ENCODE peak calls at places on chromosomes 4 and X, in nine cellular contexts. One of them, this sample, is unnamed.

GRCh38 chr4:125951275-125951887 is 636.6 kb downstream of the FAT4 start:
- DNase-seq in transverse colon: no peak
- DNase-seq in lung: no peak
- DNase-seq in OCI-LY7: no peak
- DNase-seq in ascending aorta: no peak
- DNase-seq in CD8-positive, alpha-beta T cell: no peak
- DNase-seq in fibroblast of lung: peak; percentile 79
- DNase-seq in HCT116: no peak
- DNase-seq in breast epithelium: no peak
- DNase-seq in this sample: no peak

GRCh38 chr4:62531731-62532130 is 1331.6 kb downstream of the ADGRL3 start:
- DNase-seq in transverse colon: no peak
- DNase-seq in lung: no peak
- DNase-seq in OCI-LY7: no peak
- DNase-seq in ascending aorta: no peak
- DNase-seq in CD8-positive, alpha-beta T cell: no peak
- DNase-seq in fibroblast of lung: no peak
- DNase-seq in HCT116: no peak
- DNase-seq in breast epithelium: no peak
- DNase-seq in this sample: no peak

GRCh38 chrX:50180073-50180940 is 20.5 kb downstream of the AKAP4 start:
- DNase-seq in transverse colon: no peak
- DNase-seq in lung: no peak
- DNase-seq in OCI-LY7: peak; percentile 63
- DNase-seq in ascending aorta: no peak
- DNase-seq in CD8-positive, alpha-beta T cell: no peak
- DNase-seq in fibroblast of lung: no peak
- DNase-seq in HCT116: no peak
- DNase-seq in breast epithelium: no peak
- DNase-seq in this sample: no peak

GRCh38 chr4:94451051-94451404 is 714 bp upstream of the PDLIM5 start:
- DNase-seq in transverse colon: no peak
- DNase-seq in lung: no peak
- DNase-seq in OCI-LY7: no peak
- DNase-seq in ascending aorta: no peak
- DNase-seq in CD8-positive, alpha-beta T cell: no peak
- DNase-seq in fibroblast of lung: no peak
- DNase-seq in HCT116: no peak
- DNase-seq in breast epithelium: no peak
- DNase-seq in this sample: no peak

GRCh38 chrX:25523574-25523973 is 507.8 kb upstream of the ARX start:
- DNase-seq in transverse colon: no peak
- DNase-seq in lung: no peak
- DNase-seq in OCI-LY7: peak; percentile 1
- DNase-seq in ascending aorta: no peak
- DNase-seq in CD8-positive, alpha-beta T cell: no peak
- DNase-seq in fibroblast of lung: peak; percentile 57
- DNase-seq in HCT116: peak; percentile 6
- DNase-seq in breast epithelium: no peak
- DNase-seq in this sample: no peak

GRCh38 chr4:163393471-163393870 is 49.8 kb downstream of the NPY5R start:
- DNase-seq in transverse colon: no peak
- DNase-seq in lung: no peak
- DNase-seq in OCI-LY7: no peak
- DNase-seq in ascending aorta: no peak
- DNase-seq in CD8-positive, alpha-beta T cell: no peak
- DNase-seq in fibroblast of lung: no peak
- DNase-seq in HCT116: no peak
- DNase-seq in breast epithelium: no peak
- DNase-seq in this sample: no peak

GRCh38 chrX:107447642-107448041 is 1.8 kb upstream of the FRMPD3 start:
- DNase-seq in transverse colon: no peak
- DNase-seq in lung: no peak
- DNase-seq in OCI-LY7: no peak
- DNase-seq in ascending aorta: no peak
- DNase-seq in CD8-positive, alpha-beta T cell: no peak
- DNase-seq in fibroblast of lung: no peak
- DNase-seq in HCT116: no peak
- DNase-seq in breast epithelium: no peak
- DNase-seq in this sample: no peak

GRCh38 chrX:150547511-150548115 is 20.8 kb upstream of the MTM1 start:
- DNase-seq in transverse colon: peak; percentile 68
- DNase-seq in lung: peak; percentile 67
- DNase-seq in OCI-LY7: no peak
- DNase-seq in ascending aorta: peak; percentile 79
- DNase-seq in CD8-positive, alpha-beta T cell: no peak
- DNase-seq in fibroblast of lung: peak; percentile 45
- DNase-seq in HCT116: no peak
- DNase-seq in breast epithelium: peak; percentile 62
- DNase-seq in this sample: peak; percentile 93

GRCh38 chr4:72084587-72085011 is 52.8 kb downstream of the NPFFR2 start:
- DNase-seq in transverse colon: no peak
- DNase-seq in lung: no peak
- DNase-seq in OCI-LY7: no peak
- DNase-seq in ascending aorta: no peak
- DNase-seq in CD8-positive, alpha-beta T cell: no peak
- DNase-seq in fibroblast of lung: no peak
- DNase-seq in HCT116: no peak
- DNase-seq in breast epithelium: no peak
- DNase-seq in this sample: no peak

GRCh38 chr4:139704915-139705485 is 39.4 kb downstream of the MGST2 start:
- DNase-seq in transverse colon: no peak
- DNase-seq in lung: no peak
- DNase-seq in OCI-LY7: peak; percentile 7
- DNase-seq in ascending aorta: no peak
- DNase-seq in CD8-positive, alpha-beta T cell: no peak
- DNase-seq in fibroblast of lung: peak; percentile 10
- DNase-seq in HCT116: peak; percentile 23
- DNase-seq in breast epithelium: no peak
- DNase-seq in this sample: no peak

GRCh38 chr4:7893539-7893938 is 46.1 kb downstream of the AFAP1 start:
- DNase-seq in transverse colon: no peak
- DNase-seq in lung: no peak
- DNase-seq in OCI-LY7: no peak
- DNase-seq in ascending aorta: no peak
- DNase-seq in CD8-positive, alpha-beta T cell: no peak
- DNase-seq in fibroblast of lung: no peak
- DNase-seq in HCT116: no peak
- DNase-seq in breast epithelium: no peak
- DNase-seq in this sample: no peak

GRCh38 chrX:85611926-85612325 is 232.5 kb upstream of the POF1B start:
- DNase-seq in transverse colon: no peak
- DNase-seq in lung: no peak
- DNase-seq in OCI-LY7: peak; percentile 1
- DNase-seq in ascending aorta: no peak
- DNase-seq in CD8-positive, alpha-beta T cell: no peak
- DNase-seq in fibroblast of lung: peak; percentile 24
- DNase-seq in HCT116: no peak
- DNase-seq in breast epithelium: no peak
- DNase-seq in this sample: no peak

GRCh38 chrX:71669492-71669891 is 2.1 kb downstream of the LOC101059915 start:
- DNase-seq in transverse colon: no peak
- DNase-seq in lung: no peak
- DNase-seq in OCI-LY7: no peak
- DNase-seq in ascending aorta: no peak
- DNase-seq in CD8-positive, alpha-beta T cell: no peak
- DNase-seq in fibroblast of lung: no peak
- DNase-seq in HCT116: no peak
- DNase-seq in breast epithelium: no peak
- DNase-seq in this sample: peak; percentile 52

GRCh38 chrX:55907968-55908607 is 190.5 kb downstream of the RRAGB start:
- DNase-seq in transverse colon: peak; percentile 76
- DNase-seq in lung: peak; percentile 48
- DNase-seq in OCI-LY7: no peak
- DNase-seq in ascending aorta: peak; percentile 72
- DNase-seq in CD8-positive, alpha-beta T cell: peak; percentile 13
- DNase-seq in fibroblast of lung: peak; percentile 33
- DNase-seq in HCT116: peak; percentile 38
- DNase-seq in breast epithelium: peak; percentile 60
- DNase-seq in this sample: peak; percentile 84

GRCh38 chr4:108146346-108146745 is 22.4 kb downstream of the LEF1 start:
- DNase-seq in transverse colon: no peak
- DNase-seq in lung: no peak
- DNase-seq in OCI-LY7: no peak
- DNase-seq in ascending aorta: no peak
- DNase-seq in CD8-positive, alpha-beta T cell: no peak
- DNase-seq in fibroblast of lung: no peak
- DNase-seq in HCT116: no peak
- DNase-seq in breast epithelium: no peak
- DNase-seq in this sample: no peak

GRCh38 chr4:148961526-148961925 is 519.3 kb upstream of the NR3C2 start:
- DNase-seq in transverse colon: no peak
- DNase-seq in lung: no peak
- DNase-seq in OCI-LY7: no peak
- DNase-seq in ascending aorta: no peak
- DNase-seq in CD8-positive, alpha-beta T cell: no peak
- DNase-seq in fibroblast of lung: no peak
- DNase-seq in HCT116: no peak
- DNase-seq in breast epithelium: no peak
- DNase-seq in this sample: no peak

GRCh38 chrX:2664497-2664896 is 26.6 kb upstream of the CD99 start:
- DNase-seq in transverse colon: no peak
- DNase-seq in lung: no peak
- DNase-seq in OCI-LY7: no peak
- DNase-seq in ascending aorta: no peak
- DNase-seq in CD8-positive, alpha-beta T cell: no peak
- DNase-seq in fibroblast of lung: peak; percentile 74
- DNase-seq in HCT116: no peak
- DNase-seq in breast epithelium: no peak
- DNase-seq in this sample: no peak

GRCh38 chrX:68571292-68572256 is 72.7 kb downstream of the YIPF6 start:
- DNase-seq in transverse colon: no peak
- DNase-seq in lung: no peak
- DNase-seq in OCI-LY7: no peak
- DNase-seq in ascending aorta: no peak
- DNase-seq in CD8-positive, alpha-beta T cell: no peak
- DNase-seq in fibroblast of lung: peak; percentile 55
- DNase-seq in HCT116: peak; percentile 45
- DNase-seq in breast epithelium: no peak
- DNase-seq in this sample: no peak

GRCh38 chrX:107537815-107538214 is 88.4 kb downstream of the FRMPD3 start:
- DNase-seq in transverse colon: no peak
- DNase-seq in lung: no peak
- DNase-seq in OCI-LY7: peak; percentile 15
- DNase-seq in ascending aorta: no peak
- DNase-seq in CD8-positive, alpha-beta T cell: no peak
- DNase-seq in fibroblast of lung: peak; percentile 57
- DNase-seq in HCT116: peak; percentile 31
- DNase-seq in breast epithelium: no peak
- DNase-seq in this sample: no peak

GRCh38 chr4:188372856-188373255 is 233.6 kb downstream of the TRIML1 start:
- DNase-seq in transverse colon: no peak
- DNase-seq in lung: no peak
- DNase-seq in OCI-LY7: no peak
- DNase-seq in ascending aorta: peak; percentile 70
- DNase-seq in CD8-positive, alpha-beta T cell: no peak
- DNase-seq in fibroblast of lung: peak; percentile 18
- DNase-seq in HCT116: peak; percentile 67
- DNase-seq in breast epithelium: no peak
- DNase-seq in this sample: no peak

GRCh38 chrX:47197526-47197925 is 3.9 kb downstream of the UBA1 start:
- DNase-seq in transverse colon: no peak
- DNase-seq in lung: no peak
- DNase-seq in OCI-LY7: no peak
- DNase-seq in ascending aorta: no peak
- DNase-seq in CD8-positive, alpha-beta T cell: no peak
- DNase-seq in fibroblast of lung: no peak
- DNase-seq in HCT116: no peak
- DNase-seq in breast epithelium: no peak
- DNase-seq in this sample: no peak
- H3K4me1 ChIP-seq in transverse colon: peaks cover 30% of the 10 kb centered on the region
- H3K4me1 ChIP-seq in lung: peaks cover 17% of the 10 kb centered on the region
- H3K4me1 ChIP-seq in OCI-LY7: peaks cover 26% of the 10 kb centered on the region
- H3K4me1 ChIP-seq in ascending aorta: peaks cover 12% of the 10 kb centered on the region
- H3K4me1 ChIP-seq in CD8-positive, alpha-beta T cell: peaks cover 38% of the 10 kb centered on the region
- H3K4me1 ChIP-seq in fibroblast of lung: peaks cover 18% of the 10 kb centered on the region
- H3K4me1 ChIP-seq in HCT116: peaks cover 15% of the 10 kb centered on the region
- H3K4me1 ChIP-seq in breast epithelium: no peaks in the 10 kb centered on the region
- H3K4me1 ChIP-seq in this sample: peaks cover 61% of the 10 kb centered on the region

GRCh38 chr4:166323250-166323649 is 450.2 kb downstream of the TLL1 start:
- DNase-seq in transverse colon: no peak
- DNase-seq in lung: no peak
- DNase-seq in OCI-LY7: no peak
- DNase-seq in ascending aorta: no peak
- DNase-seq in CD8-positive, alpha-beta T cell: no peak
- DNase-seq in fibroblast of lung: no peak
- DNase-seq in HCT116: no peak
- DNase-seq in breast epithelium: no peak
- DNase-seq in this sample: no peak

GRCh38 chr4:166318810-166319525 is 445.9 kb downstream of the TLL1 start:
- DNase-seq in transverse colon: no peak
- DNase-seq in lung: no peak
- DNase-seq in OCI-LY7: no peak
- DNase-seq in ascending aorta: no peak
- DNase-seq in CD8-positive, alpha-beta T cell: no peak
- DNase-seq in fibroblast of lung: no peak
- DNase-seq in HCT116: no peak
- DNase-seq in breast epithelium: no peak
- DNase-seq in this sample: no peak

GRCh38 chr4:166324321-166324720 is 451.3 kb downstream of the TLL1 start:
- DNase-seq in transverse colon: peak; percentile 29
- DNase-seq in lung: no peak
- DNase-seq in OCI-LY7: peak; percentile 6
- DNase-seq in ascending aorta: no peak
- DNase-seq in CD8-positive, alpha-beta T cell: no peak
- DNase-seq in fibroblast of lung: peak; percentile 6
- DNase-seq in HCT116: peak; percentile 37
- DNase-seq in breast epithelium: no peak
- DNase-seq in this sample: no peak
- TF ChIP-seq CTCF in transverse colon: peak; percentile 31
- TF ChIP-seq CTCF in lung: no peak
- TF ChIP-seq CTCF in OCI-LY7: peak; percentile 73
- TF ChIP-seq CTCF in ascending aorta: peak; percentile 15
- TF ChIP-seq CTCF in CD8-positive, alpha-beta T cell: no peak
- TF ChIP-seq CTCF in fibroblast of lung: peak; percentile 26
- TF ChIP-seq CTCF in HCT116: peak; percentile 65
- TF ChIP-seq CTCF in breast epithelium: no peak
- TF ChIP-seq CTCF in this sample: no peak

DNA sequence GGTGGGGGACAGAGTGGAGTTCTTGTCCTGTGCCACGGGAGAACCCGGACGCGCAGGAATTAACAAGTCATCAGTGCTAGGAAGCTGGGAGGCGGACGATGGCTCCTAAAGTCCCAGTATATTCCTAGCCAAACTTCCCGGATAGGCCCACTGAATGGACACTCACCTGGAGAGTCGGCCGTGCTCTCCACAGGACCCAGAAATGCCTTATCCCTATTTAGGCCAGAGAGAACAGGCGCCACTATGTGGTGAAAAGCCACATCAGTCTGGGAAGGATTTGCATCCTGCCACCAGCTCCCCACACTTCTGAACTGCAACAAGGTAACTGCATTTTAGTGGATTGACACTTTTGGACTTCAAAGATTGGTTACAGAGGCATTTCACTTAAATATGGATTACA is 1.1 kb downstream of the CFAP299 start:
- DNase-seq in transverse colon: peak; percentile 14
- DNase-seq in lung: peak; percentile 39
- DNase-seq in OCI-LY7: peak; percentile 26
- DNase-seq in ascending aorta: no peak
- DNase-seq in CD8-positive, alpha-beta T cell: no peak
- DNase-seq in fibroblast of lung: peak; percentile 40
- DNase-seq in HCT116: peak; percentile 18
- DNase-seq in breast epithelium: no peak
- DNase-seq in this sample: peak; percentile 20
- H3K4me3 ChIP-seq in transverse colon: no peak overlapping the region
- H3K4me3 ChIP-seq in lung: no peak overlapping the region
- H3K4me3 ChIP-seq in OCI-LY7: peak overlapping the region; percentile 73
- H3K4me3 ChIP-seq in ascending aorta: peak overlapping the region; percentile 41
- H3K4me3 ChIP-seq in CD8-positive, alpha-beta T cell: no peak overlapping the region
- H3K4me3 ChIP-seq in fibroblast of lung: no peak overlapping the region
- H3K4me3 ChIP-seq in HCT116: no peak overlapping the region
- H3K4me3 ChIP-seq in breast epithelium: no peak overlapping the region
- H3K4me3 ChIP-seq in this sample: peak overlapping the region; percentile 81

GRCh38 chr4:2803624-2804448 is 11.0 kb downstream of the SH3BP2 start:
- DNase-seq in transverse colon: peak; percentile 67
- DNase-seq in lung: no peak
- DNase-seq in OCI-LY7: no peak
- DNase-seq in ascending aorta: no peak
- DNase-seq in CD8-positive, alpha-beta T cell: no peak
- DNase-seq in fibroblast of lung: no peak
- DNase-seq in HCT116: peak; percentile 40
- DNase-seq in breast epithelium: no peak
- DNase-seq in this sample: peak; percentile 75
- H3K4me1 ChIP-seq in transverse colon: peaks cover 70% of the 10 kb centered on the region
- H3K4me1 ChIP-seq in lung: peaks cover 35% of the 10 kb centered on the region
- H3K4me1 ChIP-seq in OCI-LY7: peaks cover 24% of the 10 kb centered on the region
- H3K4me1 ChIP-seq in ascending aorta: peaks cover 14% of the 10 kb centered on the region
- H3K4me1 ChIP-seq in CD8-positive, alpha-beta T cell: peaks cover 31% of the 10 kb centered on the region
- H3K4me1 ChIP-seq in fibroblast of lung: peaks cover 26% of the 10 kb centered on the region
- H3K4me1 ChIP-seq in HCT116: peaks cover 57% of the 10 kb centered on the region
- H3K4me1 ChIP-seq in breast epithelium: peaks cover 21% of the 10 kb centered on the region
- H3K4me1 ChIP-seq in this sample: peaks cover 77% of the 10 kb centered on the region

This sample was measured in spleen.